ENCODE peak calls at places on chromosomes 7 and 10, in four cellular contexts. Y is CD8-positive, alpha-beta T cell; H is PC-3; Z is IMR-90. L is an unnamed sample.

GRCh38 chr7:20331231-20331880 is 656 bp downstream of the ITGB8 start:
- DNase-seq in Y (peak), H (peak), Z (peak), L (peak)

GRCh38 chr7:152673902-152674301 is 2.0 kb downstream of the XRCC2 start:
- DNase-seq in Y (no peak), Z (no peak), H (peak), L (no peak)

GRCh38 chr10:88879754-88880286 is at the start of gene STAMBPL1:
- DNase-seq in Y (peak), Z (no peak), H (peak), L (peak)

GRCh38 chr10:54133201-54133600 is 667.8 kb downstream of the PCDH15 start:
- DNase-seq in Z (no peak), H (peak), Y (no peak), L (no peak)

GRCh38 chr10:8513155-8514147 is 459.0 kb downstream of the GATA3 start:
- DNase-seq in H (no peak), Y (no peak), Z (no peak), L (no peak)

GRCh38 chr7:108348913-108349312 is 107.3 kb downstream of the NRCAM start:
- DNase-seq in H (peak), Z (peak), Y (no peak), L (no peak)

GRCh38 chr10:84375011-84375410 is 46.6 kb downstream of the CCSER2 start:
- DNase-seq in Y (peak), H (peak), Z (peak), L (no peak)

GRCh38 chr7:31633894-31634494 is 53.0 kb upstream of the PPP1R17 start:
- DNase-seq in Z (peak), H (peak), Y (no peak), L (no peak)

GRCh38 chr10:72875250-72876055 is 18.1 kb upstream of the OIT3 start:
- DNase-seq in H (peak), Y (no peak), Z (peak), L (no peak)

GRCh38 chr10:125375210-125375609 is 214.8 kb upstream of the CTBP2 start:
- DNase-seq in H (peak), Y (no peak), Z (peak), L (no peak)

GRCh38 chr10:110600487-110601101 is 33.1 kb downstream of the SMC3 start:
- DNase-seq in Z (peak), Y (peak), H (peak), L (no peak)

GRCh38 chr10:77927343-77928256 is 1.0 kb upstream of the DLG5 start:
- DNase-seq in Z (no peak), H (peak), Y (no peak), L (no peak)

GRCh38 chr10:37975407-37975991 is 948 bp downstream of the ZNF25 start:
- DNase-seq in H (peak), Y (no peak), Z (peak), L (no peak)

GRCh38 chr10:69769395-69769989 is 32.2 kb upstream of the COL13A1 start:
- DNase-seq in Z (peak), Y (no peak), H (peak), L (no peak)

GRCh38 chr7:138359891-138360582 is 100.0 kb upstream of the TRIM24 start:
- DNase-seq in Y (no peak), H (no peak), Z (no peak), L (no peak)

GRCh38 chr7:91850455-91850854 is 30.0 kb downstream of the MTERF1 start:
- DNase-seq in H (peak), Z (peak), Y (no peak), L (no peak)

GRCh38 chr10:21494221-21495001 is 31.1 kb downstream of the SKIDA1 start:
- DNase-seq in Y (no peak), Z (no peak), H (no peak), L (peak)

GRCh38 chr7:130560972-130561371 is 69.1 kb downstream of the MEST start:
- DNase-seq in Y (no peak), Z (peak), H (peak), L (no peak)

GRCh38 chr10:31069411-31069810 is 37.7 kb upstream of the ZNF438 start:
- DNase-seq in Z (no peak), H (no peak), Y (no peak), L (no peak)

GRCh38 chr10:13859979-13860619 is 273.3 kb downstream of the PRPF18 start:
- DNase-seq in Z (no peak), Y (no peak), H (no peak), L (no peak)

GRCh38 chr7:94908204-94909022 is 1.0 kb downstream of the PPP1R9A start:
- DNase-seq in Z (no peak), H (peak), Y (no peak), L (peak)

GRCh38 chr7:73717025-73717807 is 2.3 kb downstream of the STX1A start:
- DNase-seq in Y (no peak), H (no peak), Z (peak), L (no peak)
- H3K4me3 ChIP-seq in Y (no peak), H (peak), Z (no peak), L (no peak)

GRCh38 chr10:123883921-123884320 is 7.7 kb downstream of the CPXM2 start:
- DNase-seq in Z (no peak), Y (no peak), H (no peak), L (no peak)

GRCh38 chr10:123884351-123884906 is 7.2 kb downstream of the CPXM2 start:
- DNase-seq in Y (no peak), H (no peak), Z (no peak), L (no peak)

GRCh38 chr10:123884907-123885381 is 6.7 kb downstream of the CPXM2 start:
- DNase-seq in Y (no peak), Z (no peak), H (no peak), L (no peak)

GRCh38 chr10:123882177-123882576 is 9.4 kb downstream of the CPXM2 start:
- DNase-seq in Z (no peak), Y (no peak), H (no peak), L (no peak)

GRCh38 chr10:123882681-123883445 is 8.7 kb downstream of the CPXM2 start:
- DNase-seq in H (no peak), Z (no peak), Y (no peak), L (no peak)
- H3K4me3 ChIP-seq in H (no peak), Z (no peak), Y (no peak), L (no peak)

GRCh38 chr7:3264693-3265339 is 36.2 kb upstream of the SDK1 start:
- DNase-seq in H (no peak), Z (no peak), Y (no peak), L (no peak)

GRCh38 chr7:3254718-3255117 is 46.3 kb upstream of the SDK1 start:
- DNase-seq in Y (no peak), Z (no peak), H (no peak), L (no peak)

GRCh38 chr7:3265388-3265787 is 35.7 kb upstream of the SDK1 start:
- DNase-seq in Y (no peak), H (no peak), Z (no peak), L (no peak)

GRCh38 chr7:3260425-3260762 is 40.7 kb upstream of the SDK1 start:
- DNase-seq in Y (no peak), H (no peak), Z (peak), L (no peak)

DNA sequence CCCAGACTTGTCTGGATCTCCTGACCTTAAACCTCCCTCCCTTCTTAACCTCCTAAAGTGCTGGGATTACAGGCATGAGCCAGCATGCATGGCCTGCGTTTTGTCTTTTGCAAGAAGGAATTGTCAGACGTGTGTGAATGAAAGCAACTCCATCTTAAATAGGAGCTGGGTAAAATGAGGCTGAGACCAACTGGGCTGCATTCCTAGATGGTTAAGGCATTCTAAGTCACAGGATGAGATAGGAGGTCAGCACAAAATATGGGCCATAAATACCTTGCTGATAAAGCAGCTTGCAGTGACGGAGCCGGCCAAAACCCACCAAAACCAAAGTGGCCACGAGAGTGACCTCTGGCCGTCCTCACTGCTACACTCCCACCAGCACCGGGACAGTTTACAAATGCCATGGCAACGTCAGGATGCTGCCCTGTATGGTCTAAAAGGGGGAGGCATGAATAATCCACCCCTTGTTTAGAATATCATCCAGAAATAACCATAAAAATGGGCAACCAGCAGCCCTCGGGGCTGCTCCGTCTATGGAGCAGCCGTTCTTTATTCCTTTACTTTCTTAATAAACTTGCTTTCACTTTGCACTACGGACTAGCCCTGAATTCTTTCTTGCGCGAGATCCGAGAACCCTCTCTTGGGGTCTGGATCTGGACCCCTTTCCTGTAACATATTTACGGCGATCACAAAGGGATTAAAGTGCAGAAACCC is 41.2 kb upstream of the SDK1 start:
- DNase-seq in Y (no peak), H (no peak), Z (peak), L (no peak)
- H3K4me3 ChIP-seq in Y (no peak), H (no peak), Z (peak), L (no peak)

GRCh38 chr10:14945097-14945496 is 8.8 kb downstream of the DCLRE1C start:
- DNase-seq in Z (peak), Y (no peak), H (peak), L (no peak)
- H3K4me3 ChIP-seq in Z (no peak), Y (no peak), H (no peak), L (no peak)

DNA sequence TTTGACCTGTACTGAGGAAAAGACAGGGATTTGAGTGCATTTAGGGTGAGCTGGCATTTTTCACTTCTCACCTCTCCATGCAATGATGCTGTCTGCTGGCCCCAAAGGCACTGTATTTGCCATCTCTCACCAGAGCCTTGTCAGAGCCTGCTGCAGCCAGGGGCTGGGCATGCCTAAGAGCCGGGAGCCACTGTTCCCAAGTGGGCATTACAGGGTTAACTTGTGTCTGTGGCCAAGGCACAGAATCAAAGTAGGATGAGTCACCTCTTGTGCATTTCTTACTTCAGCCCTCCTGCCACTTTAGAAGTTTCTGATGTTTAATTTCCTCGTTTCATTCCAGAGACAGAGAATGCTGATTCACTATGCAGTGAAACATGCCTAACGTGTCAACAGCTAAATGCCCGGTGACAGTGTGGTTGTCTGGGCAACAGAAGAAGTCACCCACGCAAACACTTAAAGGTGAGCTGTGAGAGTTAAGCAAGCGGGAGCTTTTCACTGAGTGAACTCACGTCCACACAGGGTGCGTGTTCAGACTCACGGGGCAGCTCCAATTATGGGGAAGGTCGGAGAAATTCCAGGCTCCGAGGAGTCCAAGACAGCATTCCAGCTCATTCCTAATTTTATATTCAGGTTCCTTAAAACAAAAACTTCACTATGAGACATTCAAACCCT is 57.1 kb upstream of the IGFBP3 start:
- DNase-seq in H (peak), Y (no peak), Z (peak), L (no peak)
- H3K4me3 ChIP-seq in H (peak), Y (no peak), Z (no peak), L (no peak)

L was measured in spleen.